ENCODE peak calls at places on chromosome 3, in nine cellular contexts. G, U, Y, N, D, I, F, P and X are unnamed samples.

GRCh38 chr3:14962762-14963161 is 15.4 kb downstream of the NR2C2 start:
- DNase-seq in G (no peak), U (no peak), Y (no peak), N (peak), D (peak), I (no peak), F (no peak), P (no peak), X (peak)

GRCh38 chr3:38054166-38054991 is 15.4 kb downstream of the DLEC1 start:
- DNase-seq in G (no peak), U (no peak), Y (peak), N (no peak), D (no peak), I (no peak), F (no peak), P (no peak), X (no peak)

GRCh38 chr3:81349941-81350340 is 411.5 kb downstream of the GBE1 start:
- DNase-seq in G (no peak), U (no peak), Y (no peak), N (no peak), D (no peak), I (no peak), F (no peak), P (no peak), X (no peak)

GRCh38 chr3:52053307-52054304 is 2.8 kb downstream of the DUSP7 start:
- DNase-seq in G (no peak), U (no peak), Y (peak), N (no peak), D (peak), I (no peak), F (peak), P (no peak), X (peak)

GRCh38 chr3:165983284-165983683 is 146.1 kb upstream of the BCHE start:
- DNase-seq in G (no peak), U (no peak), Y (no peak), N (peak), D (peak), I (no peak), F (no peak), P (no peak), X (no peak)

GRCh38 chr3:64575211-64575844 is 112.5 kb downstream of the ADAMTS9 start:
- DNase-seq in G (no peak), U (no peak), Y (peak), N (peak), D (peak), I (no peak), F (no peak), P (no peak), X (peak)

GRCh38 chr3:117700573-117701360 is 991.2 kb downstream of the TUSC7 start:
- DNase-seq in G (no peak), U (no peak), Y (no peak), N (no peak), D (no peak), I (no peak), F (no peak), P (no peak), X (no peak)

GRCh38 chr3:16204751-16205150 is 30.3 kb downstream of the GALNT15 start:
- DNase-seq in G (no peak), U (no peak), Y (no peak), N (no peak), D (no peak), I (no peak), F (no peak), P (no peak), X (no peak)

GRCh38 chr3:126546013-126546412 is 12.7 kb downstream of the C3orf22 start:
- DNase-seq in G (no peak), U (peak), Y (no peak), N (no peak), D (no peak), I (no peak), F (no peak), P (no peak), X (no peak)

GRCh38 chr3:53318522-53318921 is 28.8 kb downstream of the DCP1A start:
- DNase-seq in G (no peak), U (no peak), Y (no peak), N (peak), D (peak), I (no peak), F (no peak), P (no peak), X (peak)

GRCh38 chr3:98761656-98762229 is 1.4 kb upstream of the ST3GAL6 start:
- DNase-seq in G (no peak), U (no peak), Y (no peak), N (no peak), D (no peak), I (no peak), F (no peak), P (no peak), X (no peak)

GRCh38 chr3:172746476-172746875 is 4.0 kb upstream of the ECT2 start:
- DNase-seq in G (no peak), U (no peak), Y (no peak), N (no peak), D (peak), I (no peak), F (no peak), P (no peak), X (peak)

GRCh38 chr3:38519651-38520050 is 23.5 kb downstream of the EXOG start:
- DNase-seq in G (no peak), U (no peak), Y (no peak), N (no peak), D (no peak), I (no peak), F (no peak), P (no peak), X (no peak)

GRCh38 chr3:29583861-29584260 is 303.0 kb downstream of the RBMS3 start:
- DNase-seq in G (no peak), U (no peak), Y (no peak), N (no peak), D (no peak), I (no peak), F (no peak), P (no peak), X (no peak)

DNA sequence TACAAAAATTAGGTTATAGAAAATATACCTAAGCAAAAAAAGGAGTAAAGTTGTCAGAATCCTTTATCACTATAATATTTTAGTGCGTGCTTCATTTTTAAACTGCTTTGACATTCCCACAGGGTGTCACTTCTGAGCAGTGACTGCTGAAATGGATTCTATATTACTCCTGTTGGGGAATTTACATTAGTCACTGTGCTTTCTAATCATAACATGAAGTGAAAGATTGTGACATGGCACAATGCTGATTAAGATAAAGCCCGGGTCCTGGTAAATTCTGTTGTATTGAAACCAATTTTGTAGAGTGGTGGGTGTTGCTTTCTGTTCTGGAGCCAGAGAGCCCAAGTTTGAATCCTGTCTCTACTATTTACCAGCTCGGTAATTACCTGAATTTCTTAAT is 36.4 kb upstream of the EHHADH start:
- DNase-seq in G (no peak), U (no peak), Y (peak), N (no peak), D (peak), I (no peak), F (no peak), P (no peak), X (no peak)
- TF ChIP-seq CTCF in G (no peak), U (no peak), Y (no peak), N (no peak), D (no peak), I (no peak), F (no peak), P (no peak), X (no peak)

GRCh38 chr3:56682458-56683121 is 475 bp downstream of the TASOR start:
- DNase-seq in G (peak), U (peak), Y (peak), N (peak), D (peak), I (peak), F (peak), P (peak), X (peak)
- TF ChIP-seq CTCF in G (no peak), U (no peak), Y (no peak), N (peak), D (peak), I (no peak), F (no peak), P (no peak), X (peak)

DNA sequence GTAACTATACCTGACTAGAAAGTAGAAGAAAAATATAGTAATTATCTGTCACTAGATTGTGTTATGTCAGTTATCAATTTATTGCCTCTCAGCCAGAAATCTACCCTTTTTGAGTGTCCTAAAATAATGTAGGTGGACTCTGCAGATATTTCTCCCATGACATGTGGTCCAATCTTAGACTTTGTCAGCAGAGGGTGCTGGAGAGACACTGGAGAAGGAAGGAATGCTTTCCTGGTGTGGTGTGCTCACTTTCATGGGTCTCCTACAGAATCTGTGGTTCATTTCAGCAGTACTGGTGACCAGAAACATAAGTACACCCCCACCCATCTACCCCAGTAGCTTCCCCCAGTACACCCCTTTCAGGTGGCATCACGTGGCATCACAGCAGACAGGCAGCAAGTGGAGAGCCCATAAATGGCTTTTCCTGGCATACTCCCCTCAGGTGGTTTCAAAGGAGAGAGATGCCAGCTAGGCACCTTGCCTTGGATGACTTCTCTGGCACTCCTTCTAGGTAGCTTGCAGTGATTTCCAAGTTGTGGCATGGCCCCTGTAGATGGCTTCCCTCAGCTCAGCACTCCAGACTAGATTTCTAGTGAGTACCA is 114.7 kb downstream of the GADL1 start:
- DNase-seq in G (peak), U (peak), Y (peak), N (peak), D (peak), I (no peak), F (no peak), P (no peak), X (peak)
- TF ChIP-seq CTCF in G (peak), U (peak), Y (peak), N (peak), D (peak), I (peak), F (no peak), P (no peak), X (peak)

DNA sequence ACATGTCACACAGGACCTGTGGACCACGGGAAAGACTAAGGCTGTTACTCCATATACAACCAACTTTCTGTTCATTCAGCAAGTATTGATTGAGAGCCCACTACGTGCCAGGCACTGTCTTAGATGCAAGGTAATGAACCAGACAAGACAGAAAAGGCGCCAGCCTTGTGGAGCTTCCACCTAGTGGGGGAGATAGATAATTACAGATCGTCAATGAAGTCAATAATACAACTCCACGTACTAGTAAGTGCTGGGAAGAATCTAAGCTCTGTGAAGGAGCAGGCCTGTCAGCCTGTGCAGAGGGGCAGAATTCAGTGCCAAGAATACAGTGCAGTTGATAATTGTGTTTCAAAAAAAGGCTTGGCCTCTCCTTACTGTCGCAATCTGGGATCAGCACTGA is 186.4 kb downstream of the FEZF2 start:
- DNase-seq in G (peak), U (no peak), Y (no peak), N (no peak), D (peak), I (no peak), F (no peak), P (no peak), X (peak)
- TF ChIP-seq CTCF in G (peak), U (peak), Y (peak), N (peak), D (peak), I (peak), F (peak), P (peak), X (peak)

DNA sequence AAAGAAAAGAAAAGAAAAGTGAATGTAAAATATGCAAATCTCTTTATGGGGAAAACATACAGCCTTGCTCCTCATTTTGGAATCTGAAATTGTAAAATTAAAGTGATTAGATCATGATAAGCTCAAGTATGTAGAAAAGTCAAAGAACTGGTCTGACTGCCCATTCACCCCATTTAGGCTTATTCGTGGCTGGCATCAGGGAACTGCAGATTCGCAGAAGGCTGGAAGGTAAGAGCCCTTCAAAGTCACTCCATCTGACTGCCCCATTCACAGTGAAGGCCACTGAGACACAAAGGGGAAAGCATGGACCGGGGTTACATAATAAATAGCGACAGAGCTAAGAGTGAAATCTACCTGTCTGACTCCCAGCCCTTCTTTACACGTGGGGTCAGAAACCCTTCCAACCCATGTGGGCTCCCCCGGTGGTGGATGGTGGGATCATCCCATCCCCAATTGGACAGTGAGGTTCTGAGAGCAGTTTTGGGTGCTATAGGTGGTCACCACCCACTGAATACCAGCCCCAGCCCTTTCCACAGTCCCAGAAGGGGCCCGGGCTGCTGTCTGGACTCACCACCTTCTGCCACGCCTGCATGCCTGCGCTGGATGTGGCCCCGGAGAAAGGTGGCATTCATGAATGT is 18.1 kb downstream of the DZIP1L start:
- DNase-seq in G (no peak), U (no peak), Y (peak), N (no peak), D (no peak), I (no peak), F (no peak), P (no peak), X (no peak)
- TF ChIP-seq CTCF in G (peak), U (no peak), Y (peak), N (peak), D (peak), I (peak), F (peak), P (peak), X (peak)

GRCh38 chr3:147397155-147397888 is 9.0 kb downstream of the ZIC4 start:
- DNase-seq in G (no peak), U (no peak), Y (no peak), N (peak), D (no peak), I (no peak), F (no peak), P (no peak), X (no peak)

GRCh38 chr3:147397911-147398809 is 8.2 kb downstream of the ZIC4 start:
- DNase-seq in G (no peak), U (no peak), Y (no peak), N (no peak), D (no peak), I (no peak), F (no peak), P (no peak), X (no peak)

GRCh38 chr3:147396709-147397046 is 9.7 kb downstream of the ZIC4 start:
- DNase-seq in G (no peak), U (no peak), Y (no peak), N (no peak), D (no peak), I (no peak), F (no peak), P (no peak), X (no peak)

GRCh38 chr3:147394168-147394941 is 12.0 kb downstream of the ZIC4 start:
- DNase-seq in G (no peak), U (no peak), Y (no peak), N (no peak), D (no peak), I (no peak), F (no peak), P (no peak), X (no peak)

GRCh38 chr3:147395975-147396708 is 10.2 kb downstream of the ZIC4 start:
- DNase-seq in G (no peak), U (no peak), Y (no peak), N (peak), D (no peak), I (no peak), F (no peak), P (no peak), X (no peak)
- TF ChIP-seq CTCF in G (no peak), U (no peak), Y (no peak), N (no peak), D (no peak), I (no peak), F (no peak), P (no peak), X (no peak)

DNA sequence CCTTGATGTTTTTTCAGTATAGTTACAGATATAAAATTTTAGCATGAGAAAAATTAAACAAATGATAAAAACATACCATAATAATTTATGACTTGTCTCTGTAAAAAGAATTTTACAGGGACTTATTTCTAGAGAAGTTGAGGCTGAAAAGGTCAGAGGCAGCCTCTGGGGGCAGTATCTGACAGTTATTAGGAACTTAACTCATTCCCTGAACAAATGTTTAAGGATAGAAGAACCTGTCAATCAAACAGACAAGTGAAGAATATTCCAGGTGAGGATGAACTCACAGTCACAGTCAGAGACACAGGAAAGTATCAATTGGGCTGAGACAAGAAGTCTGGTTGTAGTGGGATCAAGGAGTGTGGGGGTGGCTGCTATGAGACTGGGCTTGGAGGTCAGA is 7.3 kb downstream of the MYLK start:
- DNase-seq in G (no peak), U (no peak), Y (no peak), N (no peak), D (no peak), I (no peak), F (no peak), P (no peak), X (no peak)
- TF ChIP-seq CTCF in G (peak), U (no peak), Y (peak), N (peak), D (peak), I (peak), F (no peak), P (peak), X (peak)